ENCODE peak calls at places on chromosomes 13 and 19, in nine cellular contexts. U is amniotic stem cell, K is BJ, Y is HEK293T, M is testis, C is ovary, T is ACHN, O is right lobe of liver, Z is WTC11. S is an unnamed sample.

GRCh38 chr19:51274371-51274770 is 23.5 kb downstream of the SIGLECL1 start:
- DNase-seq in T (no peak), U (no peak), K (no peak), Y (no peak), C (no peak), O (no peak), M (no peak), Z (no peak), S (no peak)

GRCh38 chr13:20349564-20350379 is 117.7 kb upstream of the GJB6 start:
- DNase-seq in O (no peak), T (no peak), M (no peak), Z (no peak), Y (no peak), U (no peak), K (no peak), C (no peak), S (no peak)

GRCh38 chr19:45769821-45770191 is 754 bp upstream of the SIX5 start:
- DNase-seq in M (peak), Z (peak), K (no peak), O (peak), C (peak), Y (no peak), T (peak), U (no peak), S (peak)

GRCh38 chr13:32829676-32830091 is 186.5 kb upstream of the KL start:
- DNase-seq in Z (no peak), Y (no peak), T (peak), U (peak), O (no peak), K (peak), C (no peak), M (no peak), S (no peak)

GRCh38 chr19:28966737-28967401 is 246.1 kb downstream of the UQCRFS1 start:
- DNase-seq in U (no peak), Y (no peak), M (no peak), T (no peak), C (no peak), O (no peak), Z (no peak), K (no peak), S (no peak)

GRCh38 chr13:50167224-50167947 is 152.1 kb downstream of the KCNRG start:
- DNase-seq in K (no peak), O (no peak), Y (no peak), M (no peak), T (no peak), Z (no peak), C (no peak), U (no peak), S (no peak)

GRCh38 chr13:39820606-39821005 is 165.1 kb downstream of the COG6 start:
- DNase-seq in C (no peak), U (no peak), M (no peak), Z (no peak), Y (no peak), O (no peak), T (no peak), K (no peak), S (no peak)

GRCh38 chr19:20165971-20166592 is 932 bp upstream of the ZNF486 start:
- DNase-seq in O (no peak), K (no peak), C (no peak), T (no peak), M (no peak), Z (no peak), Y (no peak), U (no peak), S (no peak)

GRCh38 chr19:49660338-49660961 is 5.2 kb downstream of the IRF3 start:
- DNase-seq in Z (no peak), K (no peak), T (no peak), M (no peak), Y (no peak), O (no peak), U (no peak), C (no peak), S (no peak)